ENCODE peak calls at places on chromosomes 1 and 21, in seven cellular contexts. F is GM12892, T is GM12878, P is SK-N-SH, G is K562, R is H1, M is HepG2. L is an unnamed sample.

GRCh38 chr1:37471345-37472231 is 2.8 kb upstream of the ZC3H12A start:
- DNase-seq in F (no peak), T (no peak), G (peak; percentile 46), M (peak; percentile 58), R (no peak), P (peak; percentile 80), L (no peak)

GRCh38 chr1:22326931-22327330 is 124.7 kb upstream of the ZBTB40 start:
- DNase-seq in G (no peak), R (no peak), T (no peak), M (no peak), P (no peak), F (no peak), L (no peak)

GRCh38 chr1:100325415-100326324 is 26.6 kb upstream of the CDC14A start:
- DNase-seq in R (no peak), P (no peak), F (no peak), T (no peak), M (no peak), G (peak; percentile 51), L (no peak)

GRCh38 chr21:32456497-32456918 is 44.0 kb downstream of the EVA1C start:
- DNase-seq in P (no peak), F (no peak), G (no peak), M (no peak), R (no peak), T (no peak), L (no peak)

GRCh38 chr1:7373936-7374760 is 396.9 kb upstream of the VAMP3 start:
- DNase-seq in T (no peak), G (no peak), M (no peak), F (no peak), P (no peak), R (no peak), L (no peak)

GRCh38 chr1:154730251-154730650 is 122.3 kb upstream of the ADAR start:
- DNase-seq in P (no peak), T (no peak), F (no peak), G (no peak), R (no peak), M (no peak), L (no peak)

GRCh38 chr1:64891440-64891815 is 74.9 kb downstream of the JAK1 start:
- DNase-seq in G (no peak), F (no peak), P (no peak), T (no peak), R (no peak), M (no peak), L (no peak)

GRCh38 chr1:78839704-78840277 is 166.7 kb downstream of the ADGRL4 start:
- DNase-seq in P (peak; percentile 40), F (no peak), G (peak; percentile 31), R (no peak), T (no peak), M (peak; percentile 23), L (no peak)

GRCh38 chr1:13749543-13750307 is 49.7 kb downstream of the PRDM2 start:
- DNase-seq in T (no peak), F (no peak), R (no peak), M (peak; percentile 15), P (no peak), G (peak; percentile 74), L (peak; percentile 16)

GRCh38 chr1:116325922-116326321 is 47.1 kb upstream of the ATP1A1 start:
- DNase-seq in P (no peak), R (no peak), G (no peak), T (no peak), F (no peak), M (no peak), L (no peak)

GRCh38 chr21:40681164-40681859 is 165.6 kb downstream of the DSCAM start:
- DNase-seq in G (no peak), F (no peak), T (no peak), P (peak; percentile 83), R (no peak), M (no peak), L (no peak)

GRCh38 chr1:25030674-25031589 is 100.9 kb upstream of the RUNX3 start:
- DNase-seq in T (peak; percentile 91), G (no peak), M (no peak), P (no peak), F (peak; percentile 71), R (no peak), L (peak; percentile 64)

GRCh38 chr1:41365772-41366427 is 4.7 kb downstream of the FOXO6 start:
- DNase-seq in G (no peak), T (peak; percentile 19), M (no peak), P (no peak), R (no peak), F (no peak), L (no peak)

GRCh38 chr1:23403038-23403336 is 21.6 kb downstream of the TCEA3 start:
- DNase-seq in M (no peak), F (no peak), P (no peak), G (peak; percentile 59), R (no peak), T (no peak), L (no peak)

DNA sequence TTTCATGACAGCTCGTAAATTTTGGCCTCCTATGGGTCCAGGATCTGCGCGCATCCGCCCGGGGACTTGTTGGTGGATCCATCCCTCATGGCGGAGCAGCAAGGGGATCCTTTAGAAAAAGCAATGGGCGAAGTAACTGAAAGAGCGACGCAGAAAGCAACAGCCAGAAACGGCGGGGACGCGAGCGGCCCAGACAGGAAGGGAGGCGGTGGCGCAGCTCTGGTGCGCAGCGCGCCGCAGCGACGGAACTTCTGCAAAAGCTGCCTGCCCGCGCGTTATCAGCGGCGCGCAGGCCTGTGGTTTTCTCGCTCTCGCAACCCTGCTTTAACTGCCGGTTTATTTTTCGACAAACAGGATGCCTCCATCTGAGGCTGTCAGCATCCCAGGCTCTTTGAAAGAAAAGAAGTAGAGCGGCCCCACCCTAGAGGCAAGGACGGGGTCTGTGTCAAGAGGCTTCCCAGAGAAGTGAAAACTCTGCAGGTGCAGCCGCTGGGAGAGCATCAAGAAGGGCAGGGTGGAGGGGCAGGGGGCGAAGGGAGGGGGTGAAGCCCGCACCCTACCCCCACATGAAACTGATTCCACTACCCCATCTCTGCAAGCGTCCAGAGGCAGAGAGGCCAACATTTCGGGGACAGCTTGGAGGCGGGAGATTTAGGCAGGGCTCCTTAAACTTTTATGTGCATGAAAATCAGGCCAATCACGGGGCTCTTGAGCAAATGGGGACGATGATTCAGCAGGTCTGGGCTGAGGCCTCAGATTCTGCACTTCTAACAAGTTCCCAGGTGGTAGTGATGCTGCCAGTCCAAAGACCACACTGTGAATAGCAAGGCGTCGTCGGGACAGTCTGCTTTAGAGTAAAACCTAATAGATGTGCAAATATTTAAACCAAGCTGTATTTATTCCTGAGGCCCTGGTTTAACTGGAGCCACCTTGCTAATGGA is 22.2 kb downstream of the RUNX1 start:
- DNase-seq in F (no peak), R (no peak), T (no peak), M (peak; percentile 95), G (peak; percentile 99), P (no peak), L (peak; percentile 48)
- TF ChIP-seq POLR2AphosphoS5 in F (no peak), R (no peak), T (no peak), M (no peak), G (peak; percentile 79), P (no peak), L (no peak)

DNA sequence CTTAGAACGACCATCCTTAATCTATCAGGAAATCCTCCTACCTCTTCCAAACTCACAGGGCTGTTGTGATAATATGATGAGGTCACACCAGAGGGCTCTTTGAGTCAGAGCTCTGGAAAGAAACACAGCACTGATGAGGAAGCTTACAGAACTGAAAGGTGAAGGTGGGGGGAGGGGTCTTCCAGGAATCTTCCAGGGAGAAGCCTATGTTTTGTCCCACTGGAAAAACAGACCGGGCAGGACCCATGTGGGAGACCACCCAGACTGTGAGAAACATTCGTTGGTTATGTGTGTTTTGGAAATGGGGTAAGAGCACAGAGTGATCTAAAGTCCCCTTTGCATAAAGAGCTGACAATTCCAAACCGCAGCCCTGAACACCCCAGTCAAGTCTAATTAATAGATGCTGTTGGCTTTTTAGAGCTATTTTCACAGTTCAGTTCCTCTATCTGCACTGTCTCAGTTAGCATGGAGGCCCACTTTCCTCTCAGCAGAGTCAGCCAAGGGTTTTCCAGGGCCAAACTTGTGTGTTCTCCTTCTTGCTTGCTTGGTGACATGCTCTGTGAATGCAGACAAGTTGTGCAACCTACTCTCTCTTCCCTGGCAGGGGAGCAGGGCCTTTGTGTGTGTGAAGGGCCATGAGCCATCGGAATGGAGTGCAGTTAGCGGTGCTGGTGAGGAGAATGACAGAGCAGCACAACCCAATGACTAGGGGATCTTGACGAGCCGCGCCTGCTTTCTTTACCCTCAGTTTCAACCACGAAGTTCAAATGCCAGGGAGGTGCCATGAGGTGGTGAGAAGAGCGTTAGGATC is 12.3 kb downstream of the PHLDA3 start:
- DNase-seq in T (no peak), F (no peak), G (peak; percentile 62), M (peak; percentile 65), R (no peak), P (no peak), L (no peak)
- TF ChIP-seq TAF1 in T (no peak), F (no peak), G (no peak), M (no peak), R (no peak), P (no peak), L (no peak)

GRCh38 chr1:40014253-40014706 is 26.2 kb upstream of the CAP1 start:
- DNase-seq in R (no peak), M (no peak), T (no peak), G (no peak), F (no peak), P (no peak), L (no peak)

GRCh38 chr1:40011198-40011597 is 29.3 kb upstream of the CAP1 start:
- DNase-seq in T (no peak), F (no peak), R (no peak), M (no peak), P (no peak), G (no peak), L (no peak)

GRCh38 chr1:40020447-40021085 is 20.0 kb upstream of the CAP1 start:
- DNase-seq in F (no peak), T (no peak), R (no peak), M (no peak), G (no peak), P (no peak), L (no peak)

GRCh38 chr1:40017951-40018575 is 22.5 kb upstream of the CAP1 start:
- DNase-seq in P (no peak), F (no peak), M (no peak), G (no peak), R (no peak), T (no peak), L (no peak)

GRCh38 chr1:40014812-40015594 is 25.5 kb upstream of the CAP1 start:
- DNase-seq in M (no peak), G (no peak), T (no peak), P (no peak), R (no peak), F (no peak), L (no peak)
- TF ChIP-seq POLR2AphosphoS5 in M (no peak), G (no peak), T (no peak), P (no peak), R (no peak), F (no peak), L (no peak)

GRCh38 chr1:18652791-18653190 is 22.1 kb downstream of the PAX7 start:
- DNase-seq in T (no peak), G (no peak), P (no peak), R (no peak), F (no peak), M (no peak), L (no peak)

GRCh38 chr1:18653922-18654321 is 23.3 kb downstream of the PAX7 start:
- DNase-seq in T (no peak), P (no peak), F (no peak), M (no peak), R (no peak), G (no peak), L (no peak)

GRCh38 chr1:18649713-18650370 is 19.2 kb downstream of the PAX7 start:
- DNase-seq in T (no peak), R (no peak), P (peak; percentile 35), F (no peak), G (no peak), M (no peak), L (no peak)

GRCh38 chr1:18653375-18653774 is 22.7 kb downstream of the PAX7 start:
- DNase-seq in F (no peak), G (no peak), P (no peak), R (no peak), M (no peak), T (no peak), L (no peak)

GRCh38 chr1:18651727-18652126 is 21.1 kb downstream of the PAX7 start:
- DNase-seq in R (no peak), F (no peak), P (no peak), T (no peak), M (no peak), G (no peak), L (no peak)
- TF ChIP-seq TAF1 in R (no peak), F (no peak), P (no peak), T (no peak), M (no peak), G (no peak), L (no peak)